ENCODE peak calls at places on chromosomes 7 and 10, in four cellular contexts. O, Q, U and D are unnamed samples.
A peak's percentile ranks its signal among the peaks of the same experiment; 100 is the strongest.

GRCh38 chr10:50361946-50362345 is 110.6 kb upstream of the ASAH2 start:
- DNase-seq in O (no peak), Q (no peak), U (no peak), D (no peak)

GRCh38 chr7:149776305-149776704 is 2.9 kb upstream of the ZNF467 start:
- DNase-seq in O (no peak), Q (no peak), U (no peak), D (no peak)

GRCh38 chr10:63522129-63522687 is 1.0 kb downstream of the REEP3 start:
- DNase-seq in O (no peak), Q (no peak), U (peak; percentile 32), D (no peak)

GRCh38 chr7:128383781-128384180 is 22.3 kb upstream of the PRRT4 start:
- DNase-seq in O (no peak), Q (peak; percentile 48), U (no peak), D (no peak)

GRCh38 chr10:128178319-128178937 is 52.2 kb upstream of the MKI67 start:
- DNase-seq in O (no peak), Q (peak; percentile 84), U (peak; percentile 10), D (peak; percentile 82)

GRCh38 chr7:45919231-45919825 is 1.7 kb downstream of the IGFBP3 start:
- DNase-seq in O (no peak), Q (no peak), U (no peak), D (no peak)

GRCh38 chr10:86264481-86265231 is 101.9 kb downstream of the GRID1 start:
- DNase-seq in O (no peak), Q (peak; percentile 45), U (no peak), D (peak; percentile 46)

GRCh38 chr7:148563583-148564274 is 26.8 kb upstream of the C7orf33 start:
- DNase-seq in O (no peak), Q (no peak), U (no peak), D (no peak)

GRCh38 chr7:16421333-16422099 is at the start of gene CRPPA:
- DNase-seq in O (no peak), Q (peak; percentile 71), U (peak; percentile 80), D (peak; percentile 55)

GRCh38 chr10:118564652-118565051 is 30.8 kb downstream of the PRLHR start:
- DNase-seq in O (peak; percentile 1), Q (peak; percentile 53), U (no peak), D (peak; percentile 79)

GRCh38 chr7:27167916-27168264 is 2.6 kb upstream of the HOXA9 start:
- DNase-seq in O (no peak), Q (no peak), U (peak; percentile 27), D (no peak)

GRCh38 chr10:6203331-6204062 is 765 bp downstream of the PFKFB3 start:
- DNase-seq in O (no peak), Q (peak; percentile 70), U (peak; percentile 62), D (peak; percentile 77)